ENCODE peak calls at places on chromosome X, in nine cellular contexts. W is fibroblast of villous mesenchyme; N is foreskin fibroblast; C is midbrain; U is psoas muscle; L is fibroblast of lung; H is hippocampal formation; B is COLO829; K is stimulated activated naive B cell treated with anti-CD40 and anti-IgM and Interleukin-4, amounts not matched to agents 10 μg/mL and 1 μg/mL and 100 μg/mL, for 72 hours. E is an unnamed sample.

GRCh38 chrX:46628406-46629371 is 55.1 kb downstream of the CHST7 start:
- DNase-seq in W (peak; percentile 60), L (peak; percentile 90), H (no peak), U (peak; percentile 87), N (peak; percentile 84), C (no peak), B (no peak), K (peak; percentile 72), E (peak; percentile 46)

GRCh38 chrX:38312436-38312835 is 14.9 kb downstream of the RPGR start:
- DNase-seq in H (no peak), C (no peak), W (peak; percentile 36), K (no peak), B (no peak), N (peak; percentile 85), L (peak; percentile 57), U (no peak), E (peak; percentile 73)

GRCh38 chrX:8037593-8038348 is 110.6 kb upstream of the PNPLA4 start:
- DNase-seq in K (no peak), N (no peak), B (no peak), L (peak; percentile 25), C (no peak), U (no peak), W (peak; percentile 49), H (no peak), E (no peak)

GRCh38 chrX:132831336-132831973 is 127.0 kb downstream of the HS6ST2 start:
- DNase-seq in W (no peak), N (no peak), K (no peak), C (no peak), L (no peak), H (no peak), B (no peak), U (no peak), E (no peak)

GRCh38 chrX:124378643-124379042 is 32.3 kb downstream of the SH2D1A start:
- DNase-seq in L (no peak), H (no peak), W (no peak), N (no peak), C (no peak), K (no peak), B (no peak), U (no peak), E (no peak)

GRCh38 chrX:49208399-49208798 is 8.4 kb upstream of the SYP start:
- DNase-seq in B (no peak), N (no peak), W (no peak), C (no peak), U (no peak), L (no peak), H (no peak), K (no peak), E (no peak)

GRCh38 chrX:46589977-46590723 is 16.6 kb downstream of the CHST7 start:
- DNase-seq in K (no peak), U (no peak), H (no peak), L (peak; percentile 72), W (no peak), C (no peak), N (peak; percentile 59), B (no peak), E (peak; percentile 58)

GRCh38 chrX:112163916-112164315 is 81.3 kb upstream of the TRPC5 start:
- DNase-seq in K (no peak), C (no peak), W (no peak), N (no peak), L (no peak), B (no peak), U (no peak), H (no peak), E (no peak)

GRCh38 chrX:119753001-119753400 is 5.4 kb upstream of the SOWAHD start:
- DNase-seq in W (no peak), N (no peak), C (no peak), H (no peak), K (no peak), L (no peak), U (no peak), B (peak; percentile 24), E (no peak)

GRCh38 chrX:53321216-53321942 is 40.0 kb upstream of the IQSEC2 start:
- DNase-seq in B (no peak), H (no peak), W (no peak), N (no peak), L (no peak), U (no peak), K (no peak), C (no peak), E (peak; percentile 15)

GRCh38 chrX:8731579-8732395 is at the start of gene ANOS1:
- DNase-seq in H (peak; percentile 11), K (no peak), U (peak; percentile 86), B (no peak), W (peak; percentile 12), N (no peak), C (peak; percentile 52), L (peak; percentile 11), E (no peak)

GRCh38 chrX:132181364-132181763 is 37.9 kb downstream of the RAP2C start:
- DNase-seq in C (no peak), H (no peak), W (no peak), B (peak; percentile 24), K (no peak), U (no peak), N (no peak), L (no peak), E (peak; percentile 6)

GRCh38 chrX:153539171-153539978 is 21.9 kb downstream of the ATP2B3 start:
- DNase-seq in N (peak; percentile 22), U (peak; percentile 87), W (peak; percentile 52), H (peak; percentile 34), C (peak; percentile 71), L (peak; percentile 44), K (peak; percentile 51), B (peak; percentile 51), E (peak; percentile 78)

GRCh38 chrX:46444011-46444410 is 101.2 kb downstream of the ZNF674 start:
- DNase-seq in B (peak; percentile 70), U (no peak), N (peak; percentile 86), H (no peak), L (peak; percentile 84), W (peak; percentile 80), K (no peak), C (no peak), E (peak; percentile 87)

GRCh38 chrX:136204571-136204970 is 46.6 kb downstream of the MAP7D3 start:
- DNase-seq in H (no peak), U (peak; percentile 70), K (no peak), L (peak; percentile 88), B (no peak), C (no peak), N (no peak), W (peak; percentile 74), E (peak; percentile 76)

GRCh38 chrX:39961441-39961840 is 136.3 kb downstream of the BCOR start:
- DNase-seq in B (no peak), N (no peak), L (no peak), C (no peak), K (no peak), W (no peak), H (no peak), U (no peak), E (no peak)

GRCh38 chrX:1727531-1728027 is 112.7 kb downstream of the ASMT start:
- DNase-seq in B (no peak), C (no peak), L (no peak), K (no peak), W (no peak), H (no peak), U (no peak), N (no peak), E (no peak)

GRCh38 chrX:19554786-19555185 is 39.5 kb upstream of the MAP3K15 start:
- DNase-seq in L (peak; percentile 53), U (no peak), N (peak; percentile 41), C (no peak), H (no peak), W (peak; percentile 7), K (peak; percentile 51), B (no peak), E (no peak)

GRCh38 chrX:41802958-41803357 is 79.0 kb downstream of the GPR82 start:
- DNase-seq in U (no peak), C (no peak), W (no peak), L (no peak), B (no peak), K (no peak), H (no peak), N (no peak), E (peak; percentile 24)

GRCh38 chrX:49060914-49061313 is 2.1 kb downstream of the CCDC120 start:
- DNase-seq in U (no peak), C (no peak), K (no peak), L (no peak), N (no peak), H (no peak), B (no peak), W (no peak), E (no peak)

GRCh38 chrX:69158166-69159040 is 6.8 kb downstream of the PJA1 start:
- DNase-seq in W (peak; percentile 79), L (peak; percentile 83), C (no peak), H (no peak), K (no peak), N (peak; percentile 44), B (peak; percentile 44), U (peak; percentile 73), E (peak; percentile 81)

GRCh38 chrX:153649915-153650782 is 3.1 kb downstream of the DUSP9 start:
- DNase-seq in H (no peak), L (no peak), U (peak; percentile 36), B (no peak), K (no peak), N (no peak), C (no peak), W (no peak), E (no peak)

GRCh38 chrX:13933851-13934250 is 95.8 kb downstream of the GEMIN8 start:
- DNase-seq in C (no peak), H (no peak), U (no peak), B (no peak), L (no peak), K (no peak), W (peak; percentile 65), N (no peak), E (no peak)

GRCh38 chrX:3680459-3680858 is 33.0 kb downstream of the PRKX start:
- DNase-seq in B (peak; percentile 73), U (no peak), H (no peak), K (no peak), W (no peak), L (no peak), N (no peak), C (no peak), E (no peak)

GRCh38 chrX:11787564-11787963 is 29.5 kb downstream of the MSL3 start:
- DNase-seq in K (peak; percentile 45), N (peak; percentile 11), C (peak; percentile 70), B (peak; percentile 14), L (peak; percentile 50), U (peak; percentile 77), W (peak; percentile 36), H (peak; percentile 40), E (peak; percentile 64)

GRCh38 chrX:154734101-154734781 is 16.6 kb downstream of the GAB3 start:
- DNase-seq in N (no peak), C (peak; percentile 41), L (peak; percentile 83), B (peak; percentile 45), H (peak; percentile 7), U (no peak), W (peak; percentile 72), K (no peak), E (peak; percentile 51)